ENCODE peak calls at places on chromosomes 5 and 9, in four cellular contexts. G is H9, S is IMR-90, E is H1. Y is an unnamed sample.

GRCh38 chr9:134210511-134210907 is 46.1 kb upstream of the RNU6ATAC start:
- DNase-seq in S (no peak), E (no peak), G (no peak), Y (no peak)

GRCh38 chr9:130383350-130383715 is 61.4 kb upstream of the ASS1 start:
- DNase-seq in E (no peak), G (no peak), S (no peak), Y (no peak)

GRCh38 chr9:135811796-135812195 is 95.5 kb downstream of the CAMSAP1 start:
- DNase-seq in E (no peak), S (peak; percentile 5), G (no peak), Y (no peak)

GRCh38 chr5:132268698-132269551 is 11.4 kb downstream of the PDLIM4 start:
- DNase-seq in E (no peak), S (peak; percentile 76), G (peak; percentile 25), Y (no peak)

GRCh38 chr9:113215142-113215541 is 5.9 kb downstream of the FKBP15 start:
- DNase-seq in G (no peak), E (no peak), S (peak; percentile 46), Y (no peak)

GRCh38 chr5:65816729-65817128 is 94.7 kb downstream of the NLN start:
- DNase-seq in S (no peak), G (no peak), E (no peak), Y (no peak)

GRCh38 chr5:169650701-169651331 is 13.7 kb downstream of the DOCK2 start:
- DNase-seq in E (no peak), S (peak; percentile 91), G (no peak), Y (no peak)

GRCh38 chr5:150780180-150780692 is 1.7 kb downstream of the SMIM3 start:
- DNase-seq in G (no peak), E (no peak), S (peak; percentile 79), Y (no peak)

GRCh38 chr5:96928931-96929708 is 6.8 kb upstream of the LNPEP start:
- DNase-seq in E (no peak), G (no peak), S (no peak), Y (no peak)

GRCh38 chr5:150320048-150320555 is 17.4 kb upstream of the ARSI start:
- DNase-seq in G (no peak), S (peak; percentile 78), E (no peak), Y (peak; percentile 37)

GRCh38 chr5:98705841-98706240 is 67.6 kb upstream of the RGMB start:
- DNase-seq in E (no peak), S (peak; percentile 49), G (no peak), Y (no peak)

GRCh38 chr5:16378762-16379161 is 86.8 kb downstream of the ZNF622 start:
- DNase-seq in G (no peak), S (no peak), E (no peak), Y (no peak)

GRCh38 chr5:30392897-30393296 is 800.6 kb upstream of the CDH6 start:
- DNase-seq in E (no peak), G (no peak), S (no peak), Y (no peak)

GRCh38 chr9:133144887-133145466 is 18.7 kb downstream of the GBGT1 start:
- DNase-seq in S (peak; percentile 12), G (no peak), E (no peak), Y (no peak)

GRCh38 chr9:36928670-36929349 is 105.3 kb downstream of the PAX5 start:
- DNase-seq in S (peak; percentile 25), E (no peak), G (no peak), Y (peak; percentile 23)

GRCh38 chr5:173933901-173934300 is 45.8 kb downstream of the CPEB4 start:
- DNase-seq in G (no peak), S (no peak), E (no peak), Y (no peak)

GRCh38 chr9:113611461-113612215 is 148.1 kb downstream of the RGS3 start:
- DNase-seq in S (no peak), G (no peak), E (no peak), Y (no peak)

GRCh38 chr5:37539459-37539858 is 160.3 kb downstream of the WDR70 start:
- DNase-seq in S (no peak), E (no peak), G (no peak), Y (no peak)

GRCh38 chr9:133732351-133733073 is 5.6 kb downstream of the SARDH start:
- DNase-seq in E (no peak), G (no peak), S (no peak), Y (no peak)

GRCh38 chr5:68459500-68460139 is 244.1 kb downstream of the PIK3R1 start:
- DNase-seq in G (no peak), E (no peak), S (no peak), Y (no peak)

GRCh38 chr5:80127037-80127642 is 92.0 kb downstream of the THBS4 start:
- DNase-seq in S (no peak), E (no peak), G (no peak), Y (no peak)

GRCh38 chr5:87121315-87122170 is 146.1 kb upstream of the RASA1 start:
- DNase-seq in G (no peak), S (peak; percentile 91), E (no peak), Y (peak; percentile 19)

GRCh38 chr9:35569206-35569605 is 35.9 kb upstream of the TESK1 start:
- DNase-seq in G (no peak), E (no peak), S (no peak), Y (no peak)

GRCh38 chr5:124414973-124415372 is 331.5 kb downstream of the ZNF608 start:
- DNase-seq in G (no peak), E (no peak), S (no peak), Y (no peak)

GRCh38 chr5:51386916-51387853 is 3.9 kb downstream of the ISL1 start:
- DNase-seq in E (no peak), S (no peak), G (peak; percentile 67), Y (peak; percentile 58)

GRCh38 chr5:16805478-16805877 is 130.6 kb downstream of the MYO10 start:
- DNase-seq in G (no peak), E (no peak), S (no peak), Y (no peak)

GRCh38 chr5:31232273-31232888 is 38.9 kb downstream of the CDH6 start:
- DNase-seq in E (peak; percentile 2), S (peak; percentile 74), G (peak; percentile 38), Y (peak; percentile 78)

GRCh38 chr5:172701336-172702061 is 60.4 kb downstream of the NEURL1B start:
- DNase-seq in E (no peak), S (no peak), G (no peak), Y (no peak)

GRCh38 chr9:18910435-18910834 is 122.6 kb downstream of the SAXO1 start:
- DNase-seq in G (no peak), S (peak; percentile 52), E (no peak), Y (no peak)

GRCh38 chr5:159913048-159913447 is 3.2 kb upstream of the ADRA1B start:
- DNase-seq in G (no peak), S (peak; percentile 76), E (no peak), Y (no peak)

GRCh38 chr5:65102826-65103673 is 334.3 kb downstream of the CWC27 start:
- DNase-seq in G (peak; percentile 76), E (no peak), S (peak; percentile 15), Y (peak; percentile 84)

GRCh38 chr5:171157233-171157632 is 151.8 kb upstream of the TLX3 start:
- DNase-seq in S (no peak), E (no peak), G (no peak), Y (no peak)

GRCh38 chr9:31023793-31024192 is 1360.7 kb upstream of the ACO1 start:
- DNase-seq in S (no peak), G (no peak), E (no peak), Y (no peak)

GRCh38 chr9:86507119-86507731 is 153.0 kb upstream of the TUT7 start:
- DNase-seq in G (no peak), S (no peak), E (no peak), Y (no peak)
- H4K5ac ChIP-seq in G (no peak overlapping the region), S (peak overlapping the region; percentile 47), E (no peak overlapping the region), Y (no peak overlapping the region)

GRCh38 chr5:143248391-143248790 is 155.1 kb downstream of the NR3C1 start:
- DNase-seq in S (peak; percentile 68), G (no peak), E (no peak), Y (no peak)

GRCh38 chr5:143247134-143247815 is 156.2 kb downstream of the NR3C1 start:
- DNase-seq in G (no peak), S (no peak), E (no peak), Y (no peak)

GRCh38 chr5:143251175-143251574 is 152.3 kb downstream of the NR3C1 start:
- DNase-seq in S (no peak), E (no peak), G (no peak), Y (no peak)

GRCh38 chr5:143249851-143250250 is 153.6 kb downstream of the NR3C1 start:
- DNase-seq in S (peak; percentile 26), E (no peak), G (no peak), Y (no peak)

DNA sequence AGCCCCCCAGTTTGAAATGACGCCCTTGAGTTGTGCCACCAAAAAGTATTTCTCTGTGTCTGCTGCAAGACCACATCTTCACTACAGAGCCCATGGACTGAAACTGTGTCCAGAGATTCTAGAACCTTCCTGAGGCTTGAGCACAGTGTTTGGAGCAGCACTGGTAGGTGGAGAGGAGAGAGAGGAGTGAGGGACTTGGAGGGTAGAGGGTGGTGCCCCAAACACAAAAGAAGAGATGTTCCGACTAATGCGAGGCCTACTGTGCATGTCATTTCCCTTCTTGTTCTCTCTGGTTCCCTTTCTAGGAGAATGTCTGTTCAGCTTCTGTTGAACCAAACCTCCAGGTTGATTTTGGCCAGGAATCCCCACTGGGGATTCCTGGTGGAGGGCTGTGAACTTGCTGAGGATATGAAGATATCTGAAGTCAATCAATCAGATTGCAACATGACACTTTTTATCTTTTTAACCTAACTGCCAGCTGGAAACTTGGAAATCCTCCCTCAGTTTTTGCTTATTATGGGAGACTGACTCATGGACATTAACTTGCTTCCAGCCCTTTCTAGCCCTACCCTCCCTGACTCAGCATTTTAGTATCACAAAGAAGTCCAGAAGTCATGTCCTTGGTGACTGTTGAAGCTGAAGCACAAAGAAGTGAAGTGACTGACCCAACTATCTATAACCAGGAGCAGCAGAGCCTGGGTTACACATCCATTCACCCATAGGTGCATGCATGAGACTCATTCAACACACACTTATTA is 154.5 kb downstream of the NR3C1 start:
- DNase-seq in G (no peak), E (no peak), S (peak; percentile 91), Y (no peak)
- H3K18ac ChIP-seq in G (no peak overlapping the region), E (no peak overlapping the region), S (peak overlapping the region; percentile 98), Y (no peak overlapping the region)

DNA sequence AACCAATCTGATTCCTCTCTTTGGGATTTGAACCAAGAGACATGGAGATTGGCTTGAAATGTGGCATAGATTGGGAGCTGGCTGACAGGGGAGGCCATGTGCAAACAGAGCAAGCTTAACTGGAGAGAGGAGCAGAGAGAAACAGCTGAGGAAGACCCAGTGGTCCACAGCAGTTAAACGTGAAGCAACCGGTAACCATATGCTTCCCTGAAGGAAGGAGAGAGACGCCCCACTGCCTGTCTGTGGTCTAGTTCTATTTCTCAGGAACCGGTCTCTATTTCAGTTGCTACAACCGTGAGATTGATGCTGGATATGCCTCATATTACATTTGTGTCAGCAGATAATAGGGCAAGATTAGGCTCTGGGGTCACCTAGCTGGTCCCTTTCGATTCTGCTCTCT is 13.6 kb upstream of the GAS1 start:
- DNase-seq in S (no peak), E (no peak), G (no peak), Y (no peak)
- H4K5ac ChIP-seq in S (no peak overlapping the region), E (no peak overlapping the region), G (no peak overlapping the region), Y (no peak overlapping the region)

DNA sequence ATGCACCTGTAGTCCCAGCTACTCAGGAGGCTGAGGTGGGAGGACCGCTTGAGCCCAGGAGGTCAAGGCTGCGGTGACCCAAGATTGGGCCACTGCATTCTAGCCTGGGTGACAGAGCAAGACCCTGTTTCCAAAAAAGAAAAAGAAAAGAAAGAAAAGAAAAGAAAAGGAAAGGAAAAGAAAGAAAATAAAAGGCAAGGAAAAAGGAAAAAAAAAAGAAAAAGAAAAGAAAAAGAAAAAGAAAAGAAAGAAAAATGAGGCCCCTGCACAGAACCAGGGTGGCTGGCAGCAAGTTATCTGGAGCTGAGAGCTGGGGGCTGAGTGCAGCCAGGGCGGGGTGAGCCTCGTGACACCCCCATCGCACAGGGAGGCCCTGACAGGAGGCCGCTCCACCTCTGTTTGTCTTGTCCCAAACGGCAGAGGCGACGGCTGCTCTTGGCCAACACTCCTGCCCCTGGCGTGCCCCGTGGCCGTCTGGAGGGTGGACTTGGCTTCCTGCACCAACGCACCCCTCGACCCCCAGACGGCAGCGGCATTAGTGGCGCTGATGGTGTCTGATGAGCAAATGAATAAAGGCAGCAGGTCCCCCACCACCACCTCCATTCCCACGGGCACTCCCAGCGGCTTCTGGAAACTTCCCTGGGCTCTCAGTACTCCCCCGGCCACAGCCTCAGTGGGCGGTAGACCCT is 16.7 kb downstream of the EXD3 start:
- DNase-seq in G (peak; percentile 37), E (no peak), S (no peak), Y (no peak)
- H3K18ac ChIP-seq in G (no peak overlapping the region), E (no peak overlapping the region), S (no peak overlapping the region), Y (no peak overlapping the region)